ENCODE peak calls at places on chromosomes 11 and 22, in four cellular contexts. K is left colon, W is EH, B is foreskin fibroblast. H is an unnamed sample.

GRCh38 chr11:32722255-32722654 is 72.2 kb downstream of the CCDC73 start:
- DNase-seq in K (no peak), W (no peak), B (no peak), H (no peak)

GRCh38 chr22:40463727-40464126 is 93.3 kb downstream of the SGSM3 start:
- DNase-seq in K (no peak), W (no peak), B (no peak), H (no peak)

GRCh38 chr11:8256271-8257002 is 7.2 kb downstream of the LMO1 start:
- DNase-seq in K (no peak), W (no peak), B (no peak), H (no peak)

GRCh38 chr11:57648791-57649735 is 649 bp downstream of the YPEL4 start:
- DNase-seq in K (no peak), W (peak; percentile 54), B (peak; percentile 62), H (no peak)

GRCh38 chr11:76588455-76589325 is 81.9 kb downstream of the LRRC32 start:
- DNase-seq in K (peak; percentile 70), W (peak; percentile 37), B (peak; percentile 28), H (no peak)

GRCh38 chr22:31148953-31149627 is 8.8 kb upstream of the PLA2G3 start:
- DNase-seq in K (peak; percentile 69), W (peak; percentile 84), B (peak; percentile 87), H (peak; percentile 61)

GRCh38 chr11:43135966-43136534 is 175.7 kb upstream of the API5 start:
- DNase-seq in K (no peak), W (no peak), B (no peak), H (no peak)

GRCh38 chr11:8807544-8808225 is 103.3 kb upstream of the AKIP1 start:
- DNase-seq in K (peak; percentile 52), W (peak; percentile 96), B (peak; percentile 90), H (no peak)

GRCh38 chr11:112797072-112797471 is 164.1 kb upstream of the NCAM1 start:
- DNase-seq in K (no peak), W (no peak), B (no peak), H (peak; percentile 68)

GRCh38 chr11:125457814-125458343 is 38.2 kb downstream of the FEZ1 start:
- DNase-seq in K (no peak), W (peak; percentile 61), B (peak; percentile 76), H (peak; percentile 23)

GRCh38 chr11:59336176-59336575 is 22.5 kb upstream of the OR5AN1 start:
- DNase-seq in K (no peak), W (no peak), B (no peak), H (no peak)

H was measured in nephron progenitor cell.